ENCODE peak calls at places on chromosomes 7 and 10, in eight cellular contexts. G, D, R, V, S, Z, Q and M are unnamed samples.

GRCh38 chr10:96511044-96511945 is 2.4 kb downstream of the TLL2 start:
- DNase-seq in G (peak), D (no peak), R (peak), V (peak), S (no peak), Z (peak), Q (no peak), M (no peak)

GRCh38 chr7:1819258-1819841 is 149.3 kb downstream of the ELFN1 start:
- DNase-seq in G (no peak), D (no peak), R (no peak), V (no peak), S (no peak), Z (no peak), Q (no peak), M (peak)

GRCh38 chr10:24953350-24954074 is 1.1 kb upstream of the PRTFDC1 start:
- DNase-seq in G (no peak), D (no peak), R (no peak), V (no peak), S (no peak), Z (no peak), Q (no peak), M (no peak)

GRCh38 chr10:89209718-89210117 is 2.6 kb upstream of the CH25H start:
- DNase-seq in G (no peak), D (no peak), R (no peak), V (no peak), S (no peak), Z (no peak), Q (no peak), M (no peak)

GRCh38 chr10:54797636-54798395 is 3.2 kb downstream of the PCDH15 start:
- DNase-seq in G (no peak), D (no peak), R (no peak), V (no peak), S (no peak), Z (peak), Q (no peak), M (no peak)

GRCh38 chr7:150871601-150872000 is 19.3 kb downstream of the AOC1 start:
- DNase-seq in G (no peak), D (no peak), R (no peak), V (peak), S (no peak), Z (no peak), Q (no peak), M (peak)

GRCh38 chr7:53062796-53063195 is 27.4 kb downstream of the POM121L12 start:
- DNase-seq in G (no peak), D (no peak), R (no peak), V (no peak), S (no peak), Z (no peak), Q (no peak), M (no peak)

GRCh38 chr10:21523557-21524008 is 1.9 kb downstream of the SKIDA1 start:
- DNase-seq in G (no peak), D (no peak), R (no peak), V (peak), S (no peak), Z (peak), Q (no peak), M (no peak)

GRCh38 chr10:47438857-47439474 is 44.9 kb downstream of the ANXA8 start:
- DNase-seq in G (peak), D (no peak), R (no peak), V (peak), S (peak), Z (peak), Q (no peak), M (no peak)

GRCh38 chr7:94174956-94175355 is 170.8 kb upstream of the BET1 start:
- DNase-seq in G (no peak), D (no peak), R (no peak), V (no peak), S (no peak), Z (no peak), Q (no peak), M (no peak)

GRCh38 chr7:4352069-4352468 is 330.0 kb upstream of the FOXK1 start:
- DNase-seq in G (no peak), D (no peak), R (no peak), V (no peak), S (no peak), Z (no peak), Q (no peak), M (no peak)

GRCh38 chr10:122390271-122390670 is 15.8 kb downstream of the PLEKHA1 start:
- DNase-seq in G (no peak), D (no peak), R (no peak), V (no peak), S (no peak), Z (no peak), Q (no peak), M (no peak)

GRCh38 chr7:128833148-128833938 is 3.1 kb downstream of the FLNC start:
- DNase-seq in G (no peak), D (no peak), R (no peak), V (peak), S (peak), Z (peak), Q (no peak), M (peak)

GRCh38 chr10:119454231-119454804 is 88.2 kb downstream of the RGS10 start:
- DNase-seq in G (peak), D (no peak), R (no peak), V (no peak), S (no peak), Z (no peak), Q (no peak), M (no peak)

GRCh38 chr7:921071-921461 is 33.4 kb downstream of the ADAP1 start:
- DNase-seq in G (peak), D (no peak), R (no peak), V (no peak), S (no peak), Z (no peak), Q (no peak), M (no peak)